ENCODE peak calls at places on chromosome 20, in four cellular contexts. One of them, this sample, is unnamed.

GRCh38 chr20:12068146-12068545 is 150.5 kb downstream of the BTBD3 start:
- DNase-seq in CD8-positive, alpha-beta T cell: no peak
- DNase-seq in left ventricle myocardium inferior: no peak
- DNase-seq in hepatocyte: no peak
- DNase-seq in this sample: no peak

GRCh38 chr20:1946762-1947534 is 46.9 kb downstream of the PDYN start:
- DNase-seq in CD8-positive, alpha-beta T cell: no peak
- DNase-seq in left ventricle myocardium inferior: peak; percentile 31
- DNase-seq in hepatocyte: peak; percentile 64
- DNase-seq in this sample: no peak

GRCh38 chr20:10022615-10023014 is 12.2 kb upstream of the ANKEF1 start:
- DNase-seq in CD8-positive, alpha-beta T cell: no peak
- DNase-seq in left ventricle myocardium inferior: no peak
- DNase-seq in hepatocyte: no peak
- DNase-seq in this sample: no peak

GRCh38 chr20:1417273-1417672 is 24.4 kb upstream of the FKBP1A start:
- DNase-seq in CD8-positive, alpha-beta T cell: no peak
- DNase-seq in left ventricle myocardium inferior: no peak
- DNase-seq in hepatocyte: no peak
- DNase-seq in this sample: no peak

GRCh38 chr20:25238319-25239037 is 9.4 kb upstream of the PYGB start:
- DNase-seq in CD8-positive, alpha-beta T cell: no peak
- DNase-seq in left ventricle myocardium inferior: no peak
- DNase-seq in hepatocyte: no peak
- DNase-seq in this sample: no peak

GRCh38 chr20:49695830-49696229 is 17.8 kb downstream of the B4GALT5 start:
- DNase-seq in CD8-positive, alpha-beta T cell: no peak
- DNase-seq in left ventricle myocardium inferior: no peak
- DNase-seq in hepatocyte: no peak
- DNase-seq in this sample: no peak

GRCh38 chr20:56957737-56958553 is 308.5 kb downstream of the BMP7 start:
- DNase-seq in CD8-positive, alpha-beta T cell: no peak
- DNase-seq in left ventricle myocardium inferior: no peak
- DNase-seq in hepatocyte: peak; percentile 62
- DNase-seq in this sample: no peak

GRCh38 chr20:47534405-47534804 is 32.7 kb downstream of the NCOA3 start:
- DNase-seq in CD8-positive, alpha-beta T cell: no peak
- DNase-seq in left ventricle myocardium inferior: no peak
- DNase-seq in hepatocyte: no peak
- DNase-seq in this sample: no peak

GRCh38 chr20:57205625-57206219 is 60.7 kb downstream of the BMP7 start:
- DNase-seq in CD8-positive, alpha-beta T cell: no peak
- DNase-seq in left ventricle myocardium inferior: no peak
- DNase-seq in hepatocyte: peak; percentile 56
- DNase-seq in this sample: no peak

GRCh38 chr20:49320460-49320859 is 42.6 kb upstream of the ZNFX1 start:
- DNase-seq in CD8-positive, alpha-beta T cell: no peak
- DNase-seq in left ventricle myocardium inferior: no peak
- DNase-seq in hepatocyte: peak; percentile 63
- DNase-seq in this sample: no peak

GRCh38 chr20:51570755-51571469 is 28.4 kb upstream of the NFATC2 start:
- DNase-seq in CD8-positive, alpha-beta T cell: no peak
- DNase-seq in left ventricle myocardium inferior: peak; percentile 60
- DNase-seq in hepatocyte: no peak
- DNase-seq in this sample: no peak

GRCh38 chr20:49729780-49730179 is 16.1 kb upstream of the B4GALT5 start:
- DNase-seq in CD8-positive, alpha-beta T cell: no peak
- DNase-seq in left ventricle myocardium inferior: no peak
- DNase-seq in hepatocyte: no peak
- DNase-seq in this sample: no peak

GRCh38 chr20:36268501-36269342 is 32.4 kb downstream of the AAR2 start:
- DNase-seq in CD8-positive, alpha-beta T cell: no peak
- DNase-seq in left ventricle myocardium inferior: no peak
- DNase-seq in hepatocyte: no peak
- DNase-seq in this sample: no peak

GRCh38 chr20:48538856-48539255 is 288.9 kb downstream of the PREX1 start:
- DNase-seq in CD8-positive, alpha-beta T cell: no peak
- DNase-seq in left ventricle myocardium inferior: no peak
- DNase-seq in hepatocyte: no peak
- DNase-seq in this sample: no peak

DNA sequence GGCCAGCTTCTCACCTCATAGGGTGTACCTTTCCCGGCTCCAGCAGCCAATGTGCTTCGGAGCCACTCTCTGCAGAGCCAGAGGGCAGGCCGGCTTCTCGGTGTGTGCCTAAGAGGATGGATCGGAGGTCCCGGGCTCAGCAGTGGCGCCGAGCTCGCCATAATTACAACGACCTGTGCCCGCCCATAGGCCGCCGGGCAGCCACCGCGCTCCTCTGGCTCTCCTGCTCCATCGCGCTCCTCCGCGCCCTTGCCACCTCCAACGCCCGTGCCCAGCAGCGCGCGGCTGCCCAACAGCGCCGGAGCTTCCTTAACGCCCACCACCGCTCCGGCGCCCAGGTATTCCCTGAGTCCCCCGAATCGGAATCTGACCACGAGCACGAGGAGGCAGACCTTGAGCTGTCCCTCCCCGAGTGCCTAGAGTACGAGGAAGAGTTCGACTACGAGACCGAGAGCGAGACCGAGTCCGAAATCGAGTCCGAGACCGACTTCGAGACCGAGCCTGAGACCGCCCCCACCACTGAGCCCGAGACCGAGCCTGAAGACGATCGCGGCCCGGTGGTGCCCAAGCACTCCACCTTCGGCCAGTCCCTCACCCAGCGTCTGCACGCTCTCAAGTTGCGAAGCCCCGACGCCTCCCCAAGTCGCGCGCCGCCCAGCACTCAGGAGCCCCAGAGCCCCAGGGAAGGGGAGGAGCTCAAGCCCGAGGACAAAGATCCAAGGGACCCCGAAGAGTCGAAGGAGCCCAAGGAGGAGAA is 10.5 kb downstream of the GNAS-AS1 start:
- DNase-seq in CD8-positive, alpha-beta T cell: no peak
- DNase-seq in left ventricle myocardium inferior: no peak
- DNase-seq in hepatocyte: no peak
- DNase-seq in this sample: no peak
- H3K4me3 ChIP-seq in CD8-positive, alpha-beta T cell: no peak overlapping the region
- H3K4me3 ChIP-seq in left ventricle myocardium inferior: peak overlapping the region; percentile 49
- H3K4me3 ChIP-seq in hepatocyte: no peak overlapping the region
- H3K4me3 ChIP-seq in this sample: no peak overlapping the region

GRCh38 chr20:40471261-40471629 is 217.8 kb downstream of the MAFB start:
- DNase-seq in CD8-positive, alpha-beta T cell: no peak
- DNase-seq in left ventricle myocardium inferior: no peak
- DNase-seq in hepatocyte: no peak
- DNase-seq in this sample: no peak
- TF ChIP-seq CTCF in CD8-positive, alpha-beta T cell: no peak
- TF ChIP-seq CTCF in left ventricle myocardium inferior: peak; percentile 23
- TF ChIP-seq CTCF in hepatocyte: peak; percentile 30
- TF ChIP-seq CTCF in this sample: no peak

DNA sequence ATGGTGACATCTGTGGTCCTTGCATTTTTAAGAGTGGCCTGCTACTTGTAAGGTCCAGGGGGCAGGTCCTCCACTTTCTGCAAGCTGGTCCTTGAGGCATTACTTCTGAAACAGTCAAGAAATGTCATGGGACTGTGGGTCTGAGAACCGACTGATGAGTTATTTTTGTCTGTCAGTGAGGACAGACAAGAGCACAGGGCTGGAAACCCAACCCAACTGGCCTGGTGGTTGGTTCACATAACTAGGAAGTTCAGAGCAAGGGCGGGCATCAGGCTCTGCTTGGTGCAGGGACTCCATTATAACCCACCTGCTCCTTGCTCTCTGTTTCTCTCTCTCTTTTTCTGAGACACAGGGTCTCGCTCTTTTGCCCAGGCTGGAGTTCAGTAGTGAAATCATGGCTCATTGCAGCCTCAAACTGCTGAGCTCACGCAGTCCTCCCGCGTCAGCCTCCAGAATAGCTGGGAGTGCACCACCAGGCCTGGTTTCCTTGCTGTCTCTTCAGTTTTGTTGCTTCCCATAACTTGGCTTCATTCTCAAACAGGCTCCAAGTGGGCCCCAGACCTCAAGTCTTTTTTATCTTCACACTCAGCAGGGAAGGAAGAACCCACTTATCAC is 9.2 kb downstream of the CST3 start:
- DNase-seq in CD8-positive, alpha-beta T cell: no peak
- DNase-seq in left ventricle myocardium inferior: no peak
- DNase-seq in hepatocyte: peak; percentile 5
- DNase-seq in this sample: no peak
- H3K4me1 ChIP-seq in CD8-positive, alpha-beta T cell: no peaks in the 10 kb centered on the region
- H3K4me1 ChIP-seq in left ventricle myocardium inferior: peaks cover 37% of the 10 kb centered on the region
- H3K4me1 ChIP-seq in hepatocyte: peaks cover 16% of the 10 kb centered on the region
- H3K4me1 ChIP-seq in this sample: peaks cover 6% of the 10 kb centered on the region

DNA sequence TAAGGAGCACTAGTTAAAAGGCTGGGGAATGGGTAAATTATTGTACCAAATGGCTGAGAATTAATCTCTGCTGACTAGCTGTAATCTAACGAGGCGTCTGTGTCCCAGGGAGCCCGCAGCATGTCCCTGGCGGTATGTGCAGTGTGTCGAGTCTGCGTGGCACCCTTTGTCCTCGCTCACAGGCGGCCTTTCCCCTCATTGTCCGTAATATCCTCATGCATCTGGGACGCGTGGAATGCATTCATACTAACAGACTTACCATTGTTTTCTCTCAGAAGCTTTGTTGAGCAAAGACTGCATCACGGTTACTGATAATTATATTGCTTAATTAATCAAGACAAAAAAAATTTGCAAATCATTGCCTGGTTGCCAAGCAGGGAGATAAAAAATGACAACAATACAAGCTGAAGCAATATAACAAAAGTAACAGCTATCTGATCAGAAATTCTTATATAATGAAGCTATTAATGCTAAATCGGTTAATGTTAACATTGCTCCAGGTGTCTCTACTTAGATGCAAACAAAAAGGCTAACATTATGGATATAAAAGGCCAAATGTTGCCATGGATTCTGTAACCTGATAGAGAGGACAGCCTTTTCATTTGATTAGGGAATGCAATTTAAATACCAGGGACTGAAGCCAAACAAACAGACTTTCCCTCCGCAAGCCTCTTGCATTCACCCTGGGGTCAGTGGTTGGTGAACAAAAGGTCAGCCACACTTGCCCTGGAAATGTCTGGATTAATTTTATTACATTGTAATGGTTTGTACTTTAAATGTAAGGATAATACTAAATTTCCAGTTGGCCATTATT is 124.8 kb downstream of the INSM1 start:
- DNase-seq in CD8-positive, alpha-beta T cell: no peak
- DNase-seq in left ventricle myocardium inferior: no peak
- DNase-seq in hepatocyte: no peak
- DNase-seq in this sample: no peak
- H3K4me3 ChIP-seq in CD8-positive, alpha-beta T cell: no peak overlapping the region
- H3K4me3 ChIP-seq in left ventricle myocardium inferior: no peak overlapping the region
- H3K4me3 ChIP-seq in hepatocyte: no peak overlapping the region
- H3K4me3 ChIP-seq in this sample: no peak overlapping the region

DNA sequence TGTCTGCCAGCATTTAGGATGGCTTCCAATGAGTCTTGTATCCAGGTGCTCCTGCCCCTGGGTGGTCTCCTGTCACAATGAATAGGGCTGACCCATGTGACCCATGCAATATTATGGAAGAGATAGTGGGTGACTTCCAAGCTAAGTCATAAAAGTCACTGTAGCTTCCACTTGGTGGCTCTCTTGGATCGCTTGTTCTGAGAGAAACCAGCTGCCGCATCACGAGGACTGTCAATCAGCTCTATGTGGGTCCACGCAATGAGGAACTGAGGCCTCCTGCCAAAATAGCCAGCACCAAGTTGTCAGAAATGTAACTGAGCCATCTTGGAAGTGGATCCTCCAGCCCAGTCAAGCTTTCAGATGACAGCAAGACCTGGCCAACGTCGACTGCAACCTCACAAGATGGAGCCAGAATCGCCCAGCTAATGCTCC is 14.9 kb upstream of the MATN4 start:
- DNase-seq in CD8-positive, alpha-beta T cell: no peak
- DNase-seq in left ventricle myocardium inferior: peak; percentile 44
- DNase-seq in hepatocyte: peak; percentile 65
- DNase-seq in this sample: peak; percentile 73
- TF ChIP-seq CTCF in CD8-positive, alpha-beta T cell: no peak
- TF ChIP-seq CTCF in left ventricle myocardium inferior: peak; percentile 61
- TF ChIP-seq CTCF in hepatocyte: peak; percentile 52
- TF ChIP-seq CTCF in this sample: peak; percentile 32

This sample was measured in upper lobe of right lung.